ENCODE peak calls at places on chromosomes 5 and 9, in six cellular contexts. H is WTC11, Q is left lung, U is NCI-H1092, X is HS-27A, G is T47D. Y is an unnamed sample.

GRCh38 chr5:178129296-178129695 is 1.5 kb upstream of the RMND5B start:
- DNase-seq in H (no peak), U (no peak), Q (peak), G (no peak), X (no peak), Y (no peak)

GRCh38 chr5:176383248-176383905 is 5.0 kb downstream of the NOP16 start:
- DNase-seq in G (no peak), X (no peak), H (no peak), U (no peak), Q (no peak), Y (no peak)

GRCh38 chr5:154841273-154841661 is 9.1 kb downstream of the FAXDC2 start:
- DNase-seq in U (no peak), G (no peak), Q (no peak), X (no peak), H (no peak), Y (no peak)

GRCh38 chr9:85553475-85553874 is 188.3 kb downstream of the AGTPBP1 start:
- DNase-seq in U (no peak), Q (no peak), H (no peak), X (no peak), G (no peak), Y (no peak)

GRCh38 chr9:121499177-121499426 is 542 bp downstream of the GGTA1 start:
- DNase-seq in H (no peak), U (no peak), G (no peak), Q (no peak), X (no peak), Y (no peak)

GRCh38 chr5:174735498-174736350 is 11.3 kb downstream of the MSX2 start:
- DNase-seq in U (no peak), G (peak), X (no peak), Q (peak), H (peak), Y (no peak)

GRCh38 chr9:8384126-8384525 is 584.5 kb upstream of the DMAC1 start:
- DNase-seq in X (no peak), G (no peak), H (no peak), U (no peak), Q (no peak), Y (no peak)

GRCh38 chr5:112551437-112552018 is 132.5 kb upstream of the EPB41L4A start:
- DNase-seq in U (peak), H (no peak), G (peak), Q (no peak), X (no peak), Y (peak)

GRCh38 chr5:106875591-106876297 is 795.0 kb downstream of the EFNA5 start:
- DNase-seq in H (peak), U (no peak), G (peak), Q (peak), X (peak), Y (no peak)

GRCh38 chr5:179918742-179919486 is 11.2 kb upstream of the TBC1D9B start:
- DNase-seq in H (no peak), G (no peak), X (no peak), Q (peak), U (no peak), Y (no peak)

GRCh38 chr9:133112361-133113026 is 8.5 kb downstream of the RALGDS start:
- DNase-seq in X (no peak), G (no peak), U (no peak), H (no peak), Q (peak), Y (no peak)

GRCh38 chr9:94031946-94032345 is 52.3 kb upstream of the PTPDC1 start:
- DNase-seq in X (no peak), G (no peak), Q (no peak), U (no peak), H (no peak), Y (no peak)

GRCh38 chr5:172163346-172163745 is 24.7 kb downstream of the STK10 start:
- DNase-seq in U (no peak), Q (no peak), G (no peak), X (no peak), H (no peak), Y (no peak)

GRCh38 chr5:33834334-33834733 is 57.5 kb downstream of the ADAMTS12 start:
- DNase-seq in Q (no peak), H (no peak), G (no peak), U (no peak), X (no peak), Y (no peak)

GRCh38 chr5:116815081-116815480 is 240.5 kb upstream of the SEMA6A start:
- DNase-seq in U (no peak), Q (no peak), H (no peak), G (no peak), X (no peak), Y (no peak)

GRCh38 chr9:125446581-125447094 is 185.0 kb downstream of the GAPVD1 start:
- DNase-seq in H (no peak), G (no peak), Q (no peak), U (no peak), X (no peak), Y (no peak)

GRCh38 chr5:116378007-116378831 is 196.4 kb downstream of the SEMA6A start:
- DNase-seq in X (no peak), U (peak), G (no peak), Q (no peak), H (no peak), Y (no peak)

GRCh38 chr5:91219141-91219802 is 163.8 kb downstream of the ARRDC3 start:
- DNase-seq in X (no peak), U (no peak), H (no peak), Q (no peak), G (peak), Y (peak)

GRCh38 chr9:76810377-76810957 is 46.2 kb downstream of the PCA3 start:
- DNase-seq in G (peak), X (peak), Q (no peak), U (peak), H (peak), Y (no peak)

GRCh38 chr5:116740771-116741170 is 166.1 kb upstream of the SEMA6A start:
- DNase-seq in U (no peak), G (no peak), Q (no peak), X (no peak), H (no peak), Y (no peak)

GRCh38 chr5:146732966-146733365 is 145.6 kb downstream of the PPP2R2B start:
- DNase-seq in Q (no peak), X (no peak), U (no peak), G (no peak), H (no peak), Y (no peak)

GRCh38 chr9:99748690-99749089 is 73.0 kb upstream of the NR4A3 start:
- DNase-seq in U (no peak), X (no peak), H (no peak), G (no peak), Q (no peak), Y (no peak)

GRCh38 chr9:99249619-99250018 is 27.5 kb downstream of the SEC61B start:
- DNase-seq in G (no peak), H (no peak), Q (no peak), U (no peak), X (no peak), Y (no peak)